ENCODE peak calls at places on chromosome 6, in five cellular contexts. H is right cardiac atrium; U is NCI-H146; O is GM23248; C is stimulated activated CD4-positive, alpha-beta T cell treated with anti-CD3 and anti-CD28 coated beads, Interleukin-2, amount 100 ng/mL, for 48 hours. E is an unnamed sample.

GRCh38 chr6:155273438-155273837 is 9.6 kb downstream of the CLDN20 start:
- DNase-seq in O (peak; percentile 37), C (no peak), H (no peak), U (peak; percentile 20), E (no peak)

GRCh38 chr6:4316867-4317400 is 181.6 kb upstream of the ECI2 start:
- DNase-seq in C (no peak), H (peak; percentile 70), U (peak; percentile 27), O (peak; percentile 94), E (no peak)

GRCh38 chr6:147949981-147950622 is 392.5 kb upstream of the SASH1 start:
- DNase-seq in C (no peak), O (no peak), U (no peak), H (no peak), E (no peak)

GRCh38 chr6:113103618-113104390 is 753.3 kb upstream of the MARCKS start:
- DNase-seq in H (no peak), C (no peak), U (no peak), O (peak; percentile 65), E (no peak)

GRCh38 chr6:22432060-22432459 is 135.2 kb upstream of the PRL start:
- DNase-seq in O (peak; percentile 30), U (no peak), H (no peak), C (no peak), E (no peak)

GRCh38 chr6:89411269-89412070 is 603 bp downstream of the RRAGD start:
- DNase-seq in O (peak; percentile 54), U (peak; percentile 71), H (peak; percentile 79), C (peak; percentile 33), E (peak; percentile 28)

GRCh38 chr6:139605350-139605749 is 230.9 kb upstream of the CITED2 start:
- DNase-seq in H (no peak), C (no peak), O (peak; percentile 71), U (no peak), E (no peak)

GRCh38 chr6:2871102-2871501 is 29.4 kb upstream of the SERPINB1 start:
- DNase-seq in U (no peak), O (no peak), H (no peak), C (no peak), E (no peak)

GRCh38 chr6:56155634-56156141 is 91.7 kb downstream of the COL21A1 start:
- DNase-seq in C (no peak), U (no peak), H (no peak), O (no peak), E (no peak)

GRCh38 chr6:35203680-35204079 is 10.1 kb upstream of the SCUBE3 start:
- DNase-seq in O (no peak), U (no peak), H (no peak), C (no peak), E (no peak)

GRCh38 chr6:144415014-144415413 is 129.9 kb downstream of the UTRN start:
- DNase-seq in C (no peak), O (peak; percentile 88), U (no peak), H (no peak), E (no peak)

GRCh38 chr6:139282684-139283083 is 9.1 kb downstream of the TXLNB start:
- DNase-seq in C (no peak), U (no peak), O (no peak), H (no peak), E (no peak)

GRCh38 chr6:4174042-4174441 is 38.7 kb upstream of the ECI2 start:
- DNase-seq in H (no peak), O (no peak), U (no peak), C (no peak), E (no peak)

GRCh38 chr6:149963212-149963461 is 606 bp upstream of the ULBP1 start:
- DNase-seq in C (no peak), O (peak; percentile 70), H (no peak), U (peak; percentile 76), E (peak; percentile 89)

GRCh38 chr6:41689171-41690008 is 46.0 kb downstream of the TFEB start:
- DNase-seq in C (no peak), O (peak; percentile 79), H (no peak), U (no peak), E (no peak)

GRCh38 chr6:164148789-164149188 is 734.3 kb downstream of the QKI start:
- DNase-seq in H (no peak), C (no peak), U (peak; percentile 17), O (no peak), E (no peak)

GRCh38 chr6:158807515-158808441 is 11.4 kb downstream of the EZR start:
- DNase-seq in O (no peak), C (no peak), U (no peak), H (no peak), E (no peak)

GRCh38 chr6:88263591-88263990 is 97.4 kb upstream of the CNR1 start:
- DNase-seq in U (no peak), C (no peak), H (no peak), O (no peak), E (no peak)